ENCODE peak calls at places on chromosomes 5 and 9, in four cellular contexts. One of them, this sample, is unnamed.

GRCh38 chr9:84899326-84899725 is 229.8 kb downstream of the NTRK2 start:
- DNase-seq in psoas muscle: no peak
- DNase-seq in foreskin fibroblast: no peak
- DNase-seq in left ventricle myocardium inferior: no peak
- DNase-seq in this sample: no peak

GRCh38 chr9:89999176-89999533 is 394.3 kb downstream of the GADD45G start:
- DNase-seq in foreskin fibroblast: no peak
- DNase-seq in left ventricle myocardium inferior: no peak
- DNase-seq in psoas muscle: no peak
- DNase-seq in this sample: no peak

GRCh38 chr5:150505041-150505511 is 2.9 kb upstream of the NDST1 start:
- DNase-seq in psoas muscle: peak
- DNase-seq in foreskin fibroblast: no peak
- DNase-seq in left ventricle myocardium inferior: no peak
- DNase-seq in this sample: no peak

GRCh38 chr9:116409124-116409523 is 255.5 kb downstream of the PAPPA start:
- DNase-seq in left ventricle myocardium inferior: no peak
- DNase-seq in foreskin fibroblast: no peak
- DNase-seq in psoas muscle: no peak
- DNase-seq in this sample: no peak

GRCh38 chr9:27528278-27528885 is 1.2 kb downstream of the MOB3B start:
- DNase-seq in foreskin fibroblast: peak
- DNase-seq in psoas muscle: peak
- DNase-seq in left ventricle myocardium inferior: peak
- DNase-seq in this sample: peak

GRCh38 chr5:175548899-175549311 is 70.5 kb downstream of the SFXN1 start:
- DNase-seq in left ventricle myocardium inferior: no peak
- DNase-seq in foreskin fibroblast: no peak
- DNase-seq in psoas muscle: no peak
- DNase-seq in this sample: peak

GRCh38 chr5:96455789-96456188 is 22.7 kb upstream of the PCSK1 start:
- DNase-seq in left ventricle myocardium inferior: no peak
- DNase-seq in psoas muscle: no peak
- DNase-seq in foreskin fibroblast: no peak
- DNase-seq in this sample: no peak

GRCh38 chr5:167244583-167244982 is 1046.9 kb upstream of the WWC1 start:
- DNase-seq in foreskin fibroblast: peak
- DNase-seq in psoas muscle: no peak
- DNase-seq in left ventricle myocardium inferior: no peak
- DNase-seq in this sample: no peak

DNA sequence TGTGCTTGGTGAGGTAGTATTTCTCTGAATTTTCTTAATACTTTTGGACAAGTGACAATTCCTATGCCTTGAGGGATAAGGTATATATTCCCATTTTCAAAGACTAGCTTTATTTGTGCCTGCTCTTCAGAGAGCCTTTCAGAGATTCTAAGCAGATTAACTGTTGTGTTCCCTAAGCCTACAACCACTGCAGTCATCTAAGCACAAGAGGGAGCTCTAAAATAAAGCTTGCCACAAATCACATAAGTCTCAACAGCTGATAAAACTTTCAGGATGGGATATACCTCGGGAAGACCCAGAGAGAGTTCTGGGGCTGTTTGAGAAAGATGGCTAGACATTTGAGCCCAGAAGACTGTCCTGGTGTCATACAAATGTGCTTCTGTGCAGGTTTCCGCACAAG is 157.3 kb downstream of the CYLC2 start:
- DNase-seq in psoas muscle: no peak
- DNase-seq in foreskin fibroblast: no peak
- DNase-seq in left ventricle myocardium inferior: no peak
- DNase-seq in this sample: no peak
- TF ChIP-seq CTCF in psoas muscle: no peak
- TF ChIP-seq CTCF in foreskin fibroblast: no peak
- TF ChIP-seq CTCF in left ventricle myocardium inferior: no peak
- TF ChIP-seq CTCF in this sample: no peak

GRCh38 chr5:171226096-171226495 is 83.0 kb upstream of the TLX3 start:
- DNase-seq in foreskin fibroblast: peak
- DNase-seq in left ventricle myocardium inferior: no peak
- DNase-seq in psoas muscle: no peak
- DNase-seq in this sample: no peak
- TF ChIP-seq CTCF in foreskin fibroblast: peak
- TF ChIP-seq CTCF in left ventricle myocardium inferior: no peak
- TF ChIP-seq CTCF in psoas muscle: no peak
- TF ChIP-seq CTCF in this sample: no peak

GRCh38 chr5:126339215-126339805 is 83.9 kb upstream of the GRAMD2B start:
- DNase-seq in foreskin fibroblast: peak
- DNase-seq in left ventricle myocardium inferior: no peak
- DNase-seq in psoas muscle: no peak
- DNase-seq in this sample: no peak
- TF ChIP-seq CTCF in foreskin fibroblast: peak
- TF ChIP-seq CTCF in left ventricle myocardium inferior: peak
- TF ChIP-seq CTCF in psoas muscle: peak
- TF ChIP-seq CTCF in this sample: peak

GRCh38 chr5:93236807-93237421 is 344.1 kb downstream of the NR2F1-AS1 start:
- DNase-seq in left ventricle myocardium inferior: no peak
- DNase-seq in psoas muscle: no peak
- DNase-seq in foreskin fibroblast: peak
- DNase-seq in this sample: no peak
- TF ChIP-seq CTCF in left ventricle myocardium inferior: no peak
- TF ChIP-seq CTCF in psoas muscle: no peak
- TF ChIP-seq CTCF in foreskin fibroblast: no peak
- TF ChIP-seq CTCF in this sample: no peak

DNA sequence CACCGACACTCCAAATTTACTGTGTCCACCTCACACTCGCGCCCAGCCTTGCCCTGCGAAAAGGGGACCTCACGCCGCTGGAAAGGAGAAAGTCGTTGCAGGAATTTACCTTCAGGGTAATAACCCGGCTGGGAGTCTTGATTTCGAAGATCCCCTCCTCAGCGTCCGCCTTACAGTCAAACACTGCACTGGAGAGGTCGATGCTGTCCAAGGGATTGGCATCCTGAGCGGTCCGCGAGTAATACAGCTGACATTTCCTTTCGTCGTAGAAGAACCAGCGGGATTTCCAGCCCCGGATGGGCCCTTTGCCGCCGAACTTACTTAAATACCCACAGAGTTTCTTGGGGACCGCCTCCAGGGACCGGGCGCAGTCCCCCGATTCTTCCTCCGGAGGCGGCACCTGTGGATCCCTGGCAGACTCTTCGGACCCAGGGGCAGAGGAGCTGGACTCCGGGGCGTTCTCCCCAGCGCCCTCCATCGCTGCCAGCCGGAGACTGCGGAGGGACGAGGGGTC is 328 bp downstream of the TBC1D2 start:
- DNase-seq in left ventricle myocardium inferior: no peak
- DNase-seq in foreskin fibroblast: peak
- DNase-seq in psoas muscle: no peak
- DNase-seq in this sample: no peak
- TF ChIP-seq CTCF in left ventricle myocardium inferior: no peak
- TF ChIP-seq CTCF in foreskin fibroblast: no peak
- TF ChIP-seq CTCF in psoas muscle: no peak
- TF ChIP-seq CTCF in this sample: no peak

GRCh38 chr5:33381243-33381642 is 59.5 kb upstream of the TARS1 start:
- DNase-seq in left ventricle myocardium inferior: no peak
- DNase-seq in foreskin fibroblast: no peak
- DNase-seq in psoas muscle: no peak
- DNase-seq in this sample: no peak

GRCh38 chr5:33375900-33376299 is 64.9 kb upstream of the TARS1 start:
- DNase-seq in psoas muscle: no peak
- DNase-seq in left ventricle myocardium inferior: no peak
- DNase-seq in foreskin fibroblast: no peak
- DNase-seq in this sample: no peak

GRCh38 chr5:33379757-33380156 is 61.0 kb upstream of the TARS1 start:
- DNase-seq in foreskin fibroblast: peak
- DNase-seq in psoas muscle: no peak
- DNase-seq in left ventricle myocardium inferior: no peak
- DNase-seq in this sample: no peak
- TF ChIP-seq CTCF in foreskin fibroblast: peak
- TF ChIP-seq CTCF in psoas muscle: peak
- TF ChIP-seq CTCF in left ventricle myocardium inferior: peak
- TF ChIP-seq CTCF in this sample: no peak

GRCh38 chr5:139889410-139889809 is 93.8 kb downstream of the PSD2 start:
- DNase-seq in psoas muscle: no peak
- DNase-seq in foreskin fibroblast: no peak
- DNase-seq in left ventricle myocardium inferior: no peak
- DNase-seq in this sample: no peak
- TF ChIP-seq CTCF in psoas muscle: no peak
- TF ChIP-seq CTCF in foreskin fibroblast: no peak
- TF ChIP-seq CTCF in left ventricle myocardium inferior: no peak
- TF ChIP-seq CTCF in this sample: no peak

GRCh38 chr5:73030531-73030930 is 74.7 kb downstream of the FCHO2 start:
- DNase-seq in left ventricle myocardium inferior: no peak
- DNase-seq in foreskin fibroblast: peak
- DNase-seq in psoas muscle: no peak
- DNase-seq in this sample: no peak

GRCh38 chr5:73027816-73028215 is 72.0 kb downstream of the FCHO2 start:
- DNase-seq in left ventricle myocardium inferior: no peak
- DNase-seq in foreskin fibroblast: no peak
- DNase-seq in psoas muscle: no peak
- DNase-seq in this sample: no peak

GRCh38 chr5:73028991-73029540 is 73.2 kb downstream of the FCHO2 start:
- DNase-seq in foreskin fibroblast: peak
- DNase-seq in psoas muscle: no peak
- DNase-seq in left ventricle myocardium inferior: no peak
- DNase-seq in this sample: no peak

GRCh38 chr5:73030995-73031394 is 75.2 kb downstream of the FCHO2 start:
- DNase-seq in left ventricle myocardium inferior: no peak
- DNase-seq in foreskin fibroblast: peak
- DNase-seq in psoas muscle: no peak
- DNase-seq in this sample: no peak

DNA sequence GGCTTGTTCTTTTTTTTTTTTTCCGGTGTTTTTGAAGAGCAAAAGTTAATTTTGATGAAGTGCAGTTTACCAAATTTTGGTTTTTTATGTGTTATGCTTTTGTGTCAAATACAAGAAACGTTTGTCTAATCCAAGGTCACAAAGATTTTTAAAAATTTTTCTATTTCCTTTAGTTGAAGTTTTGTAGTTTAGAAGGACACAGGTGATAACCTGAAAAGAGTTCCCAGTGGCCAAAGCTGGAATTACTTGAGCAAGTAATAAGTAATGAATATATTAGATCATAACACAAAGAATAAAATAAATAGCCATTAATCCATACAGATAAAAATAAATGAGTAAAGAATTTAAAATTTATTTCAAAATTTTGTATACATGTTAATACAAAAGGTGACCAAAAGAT is 71.5 kb downstream of the FCHO2 start:
- DNase-seq in left ventricle myocardium inferior: no peak
- DNase-seq in psoas muscle: no peak
- DNase-seq in foreskin fibroblast: peak
- DNase-seq in this sample: no peak
- TF ChIP-seq CTCF in left ventricle myocardium inferior: no peak
- TF ChIP-seq CTCF in psoas muscle: peak
- TF ChIP-seq CTCF in foreskin fibroblast: no peak
- TF ChIP-seq CTCF in this sample: no peak

DNA sequence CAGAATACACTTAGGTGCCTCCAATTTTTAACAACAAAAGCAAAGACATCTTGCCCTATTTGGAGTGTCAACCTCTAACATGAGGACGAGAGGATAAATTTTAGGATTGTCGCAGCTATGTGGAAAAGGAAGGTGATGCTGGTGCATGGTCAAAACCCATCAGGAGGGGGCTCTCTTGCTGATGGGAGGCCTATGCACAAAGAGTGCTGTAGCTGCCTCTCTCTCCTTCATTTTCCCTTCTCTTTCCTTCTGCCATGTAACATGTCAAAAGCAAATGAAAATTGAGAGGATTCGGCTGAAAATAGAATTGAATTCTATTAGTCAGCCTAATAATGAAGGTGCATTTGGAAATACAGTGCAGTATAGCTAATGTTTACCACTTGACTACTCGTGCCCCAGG is 578.7 kb upstream of the ZNF462 start:
- DNase-seq in foreskin fibroblast: no peak
- DNase-seq in left ventricle myocardium inferior: no peak
- DNase-seq in psoas muscle: no peak
- DNase-seq in this sample: no peak
- TF ChIP-seq CTCF in foreskin fibroblast: peak
- TF ChIP-seq CTCF in left ventricle myocardium inferior: peak
- TF ChIP-seq CTCF in psoas muscle: no peak
- TF ChIP-seq CTCF in this sample: peak

DNA sequence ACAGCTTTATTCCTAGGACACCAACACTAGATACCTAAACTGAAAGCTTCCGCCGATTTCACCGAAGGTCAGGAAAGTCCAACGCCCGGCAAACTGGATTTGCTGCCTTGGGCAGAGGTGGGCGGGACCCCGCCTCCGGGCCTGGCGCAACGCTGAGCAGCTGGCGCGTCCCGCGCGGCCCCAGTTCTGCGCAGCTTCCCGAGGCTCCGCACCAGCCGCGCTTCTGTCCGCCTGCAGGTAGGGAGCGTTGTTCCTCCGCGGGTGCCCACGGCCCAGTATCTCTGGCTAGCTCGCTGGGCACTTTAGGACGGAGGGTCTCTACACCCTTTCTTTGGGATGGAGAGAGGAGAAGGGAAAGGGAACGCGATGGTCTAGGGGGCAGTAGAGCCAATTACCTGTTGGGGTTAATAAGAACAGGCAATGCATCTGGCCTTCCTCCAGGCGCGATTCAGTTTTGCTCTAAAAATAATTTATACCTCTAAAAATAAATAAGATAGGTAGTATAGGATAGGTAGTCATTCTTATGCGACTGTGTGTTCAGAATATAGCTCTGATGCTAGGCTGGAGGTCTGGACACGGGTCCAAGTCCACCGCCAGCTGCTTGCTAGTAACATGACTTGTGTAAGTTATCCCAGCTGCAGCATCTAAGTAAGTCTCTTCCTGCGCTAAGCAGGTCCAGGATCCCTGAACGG is at the start of gene CD274:
- DNase-seq in foreskin fibroblast: peak
- DNase-seq in psoas muscle: peak
- DNase-seq in left ventricle myocardium inferior: peak
- DNase-seq in this sample: peak
- TF ChIP-seq CTCF in foreskin fibroblast: peak
- TF ChIP-seq CTCF in psoas muscle: peak
- TF ChIP-seq CTCF in left ventricle myocardium inferior: peak
- TF ChIP-seq CTCF in this sample: peak

This sample was measured in right atrium auricular region.